ENCODE peak calls at places on chromosomes 2 and 18, in seven cellular contexts. One of them, this sample, is unnamed.

GRCh38 chr2:149363953-149364352 is 33.6 kb downstream of the LYPD6 start:
- DNase-seq in brain microvascular endothelial cell: no peak
- DNase-seq in NB4: no peak
- DNase-seq in hepatocyte: no peak
- DNase-seq in cardiac muscle cell: no peak
- DNase-seq in astrocyte of the spinal cord: peak; percentile 19
- DNase-seq in fibroblast of lung: no peak
- DNase-seq in this sample: no peak

GRCh38 chr18:8140841-8141501 is 468.3 kb upstream of the RAB12 start:
- DNase-seq in NB4: no peak
- DNase-seq in astrocyte of the spinal cord: peak; percentile 69
- DNase-seq in fibroblast of lung: peak; percentile 74
- DNase-seq in hepatocyte: no peak
- DNase-seq in cardiac muscle cell: no peak
- DNase-seq in brain microvascular endothelial cell: peak; percentile 87
- DNase-seq in this sample: no peak

GRCh38 chr2:199806179-199806578 is 44.8 kb downstream of the FTCDNL1 start:
- DNase-seq in brain microvascular endothelial cell: peak; percentile 27
- DNase-seq in fibroblast of lung: peak; percentile 65
- DNase-seq in astrocyte of the spinal cord: peak; percentile 73
- DNase-seq in cardiac muscle cell: no peak
- DNase-seq in NB4: no peak
- DNase-seq in hepatocyte: no peak
- DNase-seq in this sample: peak; percentile 23

GRCh38 chr18:60176271-60176670 is 196.3 kb downstream of the MC4R start:
- DNase-seq in hepatocyte: no peak
- DNase-seq in brain microvascular endothelial cell: no peak
- DNase-seq in fibroblast of lung: no peak
- DNase-seq in NB4: no peak
- DNase-seq in cardiac muscle cell: no peak
- DNase-seq in astrocyte of the spinal cord: no peak
- DNase-seq in this sample: peak; percentile 1

GRCh38 chr2:170928036-170928823 is 823 bp upstream of the GORASP2 start:
- DNase-seq in fibroblast of lung: peak; percentile 5
- DNase-seq in NB4: peak; percentile 87
- DNase-seq in brain microvascular endothelial cell: no peak
- DNase-seq in hepatocyte: peak; percentile 19
- DNase-seq in astrocyte of the spinal cord: peak; percentile 6
- DNase-seq in cardiac muscle cell: no peak
- DNase-seq in this sample: no peak

GRCh38 chr18:57889841-57890240 is 86.7 kb upstream of the ATP8B1 start:
- DNase-seq in NB4: no peak
- DNase-seq in cardiac muscle cell: no peak
- DNase-seq in hepatocyte: no peak
- DNase-seq in brain microvascular endothelial cell: no peak
- DNase-seq in astrocyte of the spinal cord: no peak
- DNase-seq in fibroblast of lung: no peak
- DNase-seq in this sample: no peak

GRCh38 chr2:100703213-100703612 is 116.7 kb upstream of the NPAS2 start:
- DNase-seq in hepatocyte: no peak
- DNase-seq in fibroblast of lung: peak; percentile 6
- DNase-seq in cardiac muscle cell: no peak
- DNase-seq in brain microvascular endothelial cell: no peak
- DNase-seq in astrocyte of the spinal cord: no peak
- DNase-seq in NB4: no peak
- DNase-seq in this sample: no peak

GRCh38 chr18:4454548-4455112 is 477 bp downstream of the DLGAP1 start:
- DNase-seq in brain microvascular endothelial cell: no peak
- DNase-seq in NB4: no peak
- DNase-seq in fibroblast of lung: no peak
- DNase-seq in cardiac muscle cell: no peak
- DNase-seq in astrocyte of the spinal cord: no peak
- DNase-seq in hepatocyte: peak; percentile 9
- DNase-seq in this sample: no peak

GRCh38 chr2:23700627-23701026 is 226.3 kb downstream of the ATAD2B start:
- DNase-seq in fibroblast of lung: no peak
- DNase-seq in cardiac muscle cell: no peak
- DNase-seq in brain microvascular endothelial cell: no peak
- DNase-seq in hepatocyte: no peak
- DNase-seq in astrocyte of the spinal cord: no peak
- DNase-seq in NB4: no peak
- DNase-seq in this sample: no peak

GRCh38 chr18:43744960-43745740 is 467.9 kb upstream of the SYT4 start:
- DNase-seq in cardiac muscle cell: no peak
- DNase-seq in brain microvascular endothelial cell: no peak
- DNase-seq in astrocyte of the spinal cord: no peak
- DNase-seq in fibroblast of lung: no peak
- DNase-seq in hepatocyte: no peak
- DNase-seq in NB4: no peak
- DNase-seq in this sample: no peak

GRCh38 chr2:177683473-177684069 is 291.0 kb downstream of the AGPS start:
- DNase-seq in hepatocyte: no peak
- DNase-seq in cardiac muscle cell: no peak
- DNase-seq in fibroblast of lung: no peak
- DNase-seq in astrocyte of the spinal cord: no peak
- DNase-seq in NB4: no peak
- DNase-seq in brain microvascular endothelial cell: no peak
- DNase-seq in this sample: no peak

GRCh38 chr2:100802076-100802475 is 17.9 kb upstream of the NPAS2 start:
- DNase-seq in brain microvascular endothelial cell: no peak
- DNase-seq in astrocyte of the spinal cord: peak; percentile 61
- DNase-seq in hepatocyte: no peak
- DNase-seq in cardiac muscle cell: no peak
- DNase-seq in NB4: no peak
- DNase-seq in fibroblast of lung: no peak
- DNase-seq in this sample: peak; percentile 27

GRCh38 chr18:23871410-23871809 is 143.1 kb upstream of the TTC39C start:
- DNase-seq in fibroblast of lung: no peak
- DNase-seq in astrocyte of the spinal cord: no peak
- DNase-seq in brain microvascular endothelial cell: peak; percentile 37
- DNase-seq in cardiac muscle cell: peak; percentile 54
- DNase-seq in hepatocyte: peak; percentile 40
- DNase-seq in NB4: peak; percentile 49
- DNase-seq in this sample: peak; percentile 5

GRCh38 chr18:70288851-70289328 is at the start of gene SOCS6:
- DNase-seq in cardiac muscle cell: peak; percentile 78
- DNase-seq in brain microvascular endothelial cell: no peak
- DNase-seq in hepatocyte: peak; percentile 82
- DNase-seq in fibroblast of lung: peak; percentile 59
- DNase-seq in astrocyte of the spinal cord: peak; percentile 58
- DNase-seq in NB4: peak; percentile 83
- DNase-seq in this sample: peak; percentile 18

GRCh38 chr2:15748736-15749323 is 157.2 kb downstream of the DDX1 start:
- DNase-seq in cardiac muscle cell: peak; percentile 83
- DNase-seq in hepatocyte: peak; percentile 54
- DNase-seq in NB4: peak; percentile 64
- DNase-seq in brain microvascular endothelial cell: no peak
- DNase-seq in astrocyte of the spinal cord: no peak
- DNase-seq in fibroblast of lung: no peak
- DNase-seq in this sample: no peak
- TF ChIP-seq CTCF in cardiac muscle cell: peak; percentile 60
- TF ChIP-seq CTCF in hepatocyte: peak; percentile 43
- TF ChIP-seq CTCF in NB4: peak; percentile 71
- TF ChIP-seq CTCF in brain microvascular endothelial cell: peak; percentile 59
- TF ChIP-seq CTCF in astrocyte of the spinal cord: peak; percentile 28
- TF ChIP-seq CTCF in fibroblast of lung: no peak
- TF ChIP-seq CTCF in this sample: peak; percentile 21

GRCh38 chr2:230957756-230958391 is 32.8 kb upstream of the GPR55 start:
- DNase-seq in hepatocyte: no peak
- DNase-seq in astrocyte of the spinal cord: no peak
- DNase-seq in brain microvascular endothelial cell: no peak
- DNase-seq in fibroblast of lung: no peak
- DNase-seq in cardiac muscle cell: no peak
- DNase-seq in NB4: no peak
- DNase-seq in this sample: no peak

GRCh38 chr2:230954738-230955137 is 29.7 kb upstream of the GPR55 start:
- DNase-seq in fibroblast of lung: no peak
- DNase-seq in astrocyte of the spinal cord: no peak
- DNase-seq in NB4: no peak
- DNase-seq in cardiac muscle cell: no peak
- DNase-seq in hepatocyte: no peak
- DNase-seq in brain microvascular endothelial cell: no peak
- DNase-seq in this sample: no peak

GRCh38 chr2:230955163-230955779 is 30.2 kb upstream of the GPR55 start:
- DNase-seq in astrocyte of the spinal cord: no peak
- DNase-seq in NB4: no peak
- DNase-seq in hepatocyte: no peak
- DNase-seq in cardiac muscle cell: no peak
- DNase-seq in brain microvascular endothelial cell: no peak
- DNase-seq in fibroblast of lung: no peak
- DNase-seq in this sample: no peak

GRCh38 chr2:230958803-230959756 is 34.0 kb upstream of the GPR55 start:
- DNase-seq in astrocyte of the spinal cord: no peak
- DNase-seq in NB4: no peak
- DNase-seq in hepatocyte: no peak
- DNase-seq in fibroblast of lung: no peak
- DNase-seq in cardiac muscle cell: no peak
- DNase-seq in brain microvascular endothelial cell: no peak
- DNase-seq in this sample: no peak

DNA sequence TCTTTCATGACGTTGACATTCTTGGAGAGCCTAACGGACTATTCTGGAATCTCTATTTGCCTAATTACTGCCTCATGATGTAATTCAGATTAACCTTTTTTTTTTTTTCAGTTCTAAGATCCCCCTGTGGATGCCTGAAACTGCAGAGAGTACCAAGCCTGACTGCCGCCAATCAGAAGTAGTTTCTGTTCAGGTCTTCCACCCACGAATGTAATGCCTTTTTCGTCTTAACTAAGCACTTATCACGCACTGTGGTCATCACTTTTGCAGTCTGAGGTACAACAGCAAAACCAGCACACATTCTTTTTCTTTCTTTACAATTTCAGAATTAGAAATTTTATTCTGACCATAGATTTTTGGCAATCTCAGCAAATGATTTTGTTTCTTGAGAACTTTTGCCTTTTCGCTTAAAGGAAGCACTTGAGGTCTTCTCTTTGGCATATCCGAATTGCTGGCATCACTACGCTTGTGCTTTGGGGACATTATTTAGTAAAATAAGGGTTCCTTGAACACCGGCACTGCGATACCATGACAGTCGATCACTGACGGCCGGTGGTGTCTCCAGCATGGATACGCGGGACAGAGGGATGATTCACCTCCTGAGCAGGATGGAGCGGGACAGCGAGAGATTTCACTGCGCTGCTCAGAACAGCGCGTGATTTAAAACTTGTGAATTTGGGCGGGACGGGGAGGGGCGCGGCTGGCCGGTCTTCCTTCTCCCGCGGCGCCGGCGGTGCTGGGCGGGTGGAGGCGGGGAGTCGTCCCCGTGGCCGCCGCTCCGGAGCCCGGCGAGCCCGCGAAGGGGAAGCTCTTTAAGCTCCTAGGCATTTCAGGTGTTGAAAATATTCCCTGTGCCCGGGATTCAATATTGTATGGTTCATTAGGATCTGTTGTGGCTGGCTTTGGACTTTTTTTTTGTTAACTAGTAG is 32.0 kb upstream of the GPR55 start:
- DNase-seq in brain microvascular endothelial cell: peak; percentile 43
- DNase-seq in NB4: peak; percentile 42
- DNase-seq in hepatocyte: peak; percentile 73
- DNase-seq in cardiac muscle cell: peak; percentile 54
- DNase-seq in astrocyte of the spinal cord: peak; percentile 54
- DNase-seq in fibroblast of lung: peak; percentile 20
- DNase-seq in this sample: peak; percentile 6
- H3K4me3 ChIP-seq in brain microvascular endothelial cell: peak overlapping the region; percentile 44
- H3K4me3 ChIP-seq in NB4: peak overlapping the region; percentile 10
- H3K4me3 ChIP-seq in hepatocyte: peak overlapping the region; percentile 29
- H3K4me3 ChIP-seq in cardiac muscle cell: peak overlapping the region; percentile 24
- H3K4me3 ChIP-seq in astrocyte of the spinal cord: peak overlapping the region; percentile 46
- H3K4me3 ChIP-seq in fibroblast of lung: peak overlapping the region; percentile 10
- H3K4me3 ChIP-seq in this sample: peak overlapping the region; percentile 42

DNA sequence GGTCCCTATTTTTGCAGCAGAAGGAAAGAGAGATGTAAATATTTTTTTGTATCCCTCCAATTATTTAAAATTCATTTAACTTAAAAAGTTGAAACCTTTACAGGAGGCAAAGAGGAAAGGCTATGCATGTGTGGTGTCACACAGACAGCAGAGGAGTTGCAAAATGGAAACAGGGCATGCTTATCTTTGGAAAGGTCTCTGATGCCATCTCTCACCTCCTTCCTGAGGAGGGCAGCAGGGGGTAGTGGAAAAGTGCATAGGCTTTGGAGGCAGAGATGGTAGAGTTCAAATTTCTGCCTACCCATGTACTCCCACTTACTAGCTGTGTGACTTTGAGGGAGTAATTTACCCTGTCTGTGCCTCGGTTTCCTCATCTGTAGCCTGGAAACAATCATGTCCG is 99.6 kb upstream of the MCFD2 start:
- DNase-seq in astrocyte of the spinal cord: no peak
- DNase-seq in brain microvascular endothelial cell: no peak
- DNase-seq in fibroblast of lung: peak; percentile 21
- DNase-seq in hepatocyte: no peak
- DNase-seq in cardiac muscle cell: no peak
- DNase-seq in NB4: peak; percentile 29
- DNase-seq in this sample: no peak
- TF ChIP-seq CTCF in astrocyte of the spinal cord: peak; percentile 10
- TF ChIP-seq CTCF in brain microvascular endothelial cell: peak; percentile 26
- TF ChIP-seq CTCF in fibroblast of lung: no peak
- TF ChIP-seq CTCF in hepatocyte: no peak
- TF ChIP-seq CTCF in cardiac muscle cell: no peak
- TF ChIP-seq CTCF in NB4: no peak
- TF ChIP-seq CTCF in this sample: no peak

GRCh38 chr2:183166210-183166609 is 42.0 kb downstream of the NUP35 start:
- DNase-seq in hepatocyte: no peak
- DNase-seq in astrocyte of the spinal cord: no peak
- DNase-seq in cardiac muscle cell: no peak
- DNase-seq in brain microvascular endothelial cell: no peak
- DNase-seq in fibroblast of lung: no peak
- DNase-seq in NB4: no peak
- DNase-seq in this sample: no peak
- H3K4me3 ChIP-seq in hepatocyte: no peak overlapping the region
- H3K4me3 ChIP-seq in astrocyte of the spinal cord: no peak overlapping the region
- H3K4me3 ChIP-seq in cardiac muscle cell: no peak overlapping the region
- H3K4me3 ChIP-seq in brain microvascular endothelial cell: no peak overlapping the region
- H3K4me3 ChIP-seq in fibroblast of lung: no peak overlapping the region
- H3K4me3 ChIP-seq in NB4: no peak overlapping the region
- H3K4me3 ChIP-seq in this sample: no peak overlapping the region

DNA sequence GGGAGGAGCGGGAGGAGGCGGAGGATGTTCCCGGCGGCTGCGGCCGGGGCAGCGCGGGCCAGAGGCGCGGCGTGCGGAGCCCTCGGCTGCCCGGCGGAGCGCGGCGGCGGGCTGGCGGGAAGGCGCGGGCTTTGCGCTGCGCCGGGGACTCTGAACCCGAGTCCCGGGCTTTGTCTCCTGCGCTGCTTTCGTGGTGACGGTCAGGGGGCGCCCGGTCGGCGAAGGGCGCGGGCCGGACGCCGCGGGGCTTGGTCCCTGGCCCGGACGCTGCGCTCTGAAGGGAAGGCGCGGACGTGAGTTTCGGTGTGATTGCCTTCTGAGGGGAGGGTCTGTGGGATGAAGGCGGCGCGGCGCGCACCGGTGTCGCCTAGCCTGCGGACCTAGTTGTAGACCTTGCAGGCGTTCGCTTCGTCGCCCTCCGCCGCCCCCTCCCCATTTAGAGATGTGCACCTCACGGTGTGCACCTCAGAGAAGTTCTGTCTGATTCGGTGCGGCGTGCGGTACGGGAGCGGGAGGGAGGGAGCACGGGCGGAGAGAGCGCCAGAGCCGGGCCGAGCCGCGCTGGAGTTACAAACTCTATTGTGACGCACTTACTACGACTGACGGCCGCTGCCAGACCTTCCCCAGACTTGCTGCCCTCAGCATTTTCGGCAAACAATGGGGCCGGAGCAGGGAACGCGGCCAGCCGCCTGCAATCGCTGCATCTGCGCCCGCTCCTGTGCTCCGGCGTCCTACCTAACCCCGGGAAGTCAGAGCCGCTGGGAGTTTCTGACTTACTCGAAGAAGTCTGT is 2.1 kb downstream of the BCL2L11 start:
- DNase-seq in fibroblast of lung: peak; percentile 92
- DNase-seq in astrocyte of the spinal cord: peak; percentile 84
- DNase-seq in hepatocyte: peak; percentile 87
- DNase-seq in NB4: peak; percentile 85
- DNase-seq in brain microvascular endothelial cell: peak; percentile 79
- DNase-seq in cardiac muscle cell: peak; percentile 84
- DNase-seq in this sample: peak; percentile 73
- TF ChIP-seq CTCF in fibroblast of lung: no peak
- TF ChIP-seq CTCF in astrocyte of the spinal cord: no peak
- TF ChIP-seq CTCF in hepatocyte: no peak
- TF ChIP-seq CTCF in NB4: no peak
- TF ChIP-seq CTCF in brain microvascular endothelial cell: no peak
- TF ChIP-seq CTCF in cardiac muscle cell: no peak
- TF ChIP-seq CTCF in this sample: no peak